ENCODE peak calls at places on chromosome 1, in eight cellular contexts. V is activated CD4-positive, alpha-beta T cell treated with anti-CD3 and anti-CD28 coated beads, Interleukin-2, amount 50 U/mL, for 24 hours; O is epithelial cell of prostate; G is heart right ventricle; T is neural progenitor cell; H is T-helper 2 cell; U is HCEC 1CT; S is hepatocyte. Y is an unnamed sample.

GRCh38 chr1:91278754-91279153 is 125.9 kb downstream of the HFM1 start:
- DNase-seq in V (no peak), O (no peak), G (no peak), T (peak), H (no peak), U (peak), S (peak), Y (peak)

GRCh38 chr1:231966983-231967382 is 340.4 kb downstream of the DISC1 start:
- DNase-seq in V (no peak), O (no peak), G (no peak), T (no peak), H (no peak), U (no peak), S (no peak), Y (no peak)

GRCh38 chr1:4796161-4796998 is 142.0 kb downstream of the AJAP1 start:
- DNase-seq in V (no peak), O (no peak), G (no peak), T (no peak), H (no peak), U (no peak), S (no peak), Y (no peak)

GRCh38 chr1:23171181-23171755 is 2.6 kb upstream of the LUZP1 start:
- DNase-seq in V (no peak), O (no peak), G (no peak), T (no peak), H (no peak), U (no peak), S (no peak), Y (no peak)

GRCh38 chr1:39933956-39934941 is 20.7 kb upstream of the MFSD2A start:
- DNase-seq in V (no peak), O (peak), G (peak), T (no peak), H (no peak), U (peak), S (peak), Y (peak)

GRCh38 chr1:22229374-22229773 is 86.5 kb upstream of the WNT4 start:
- DNase-seq in V (no peak), O (peak), G (no peak), T (no peak), H (no peak), U (peak), S (peak), Y (no peak)

GRCh38 chr1:152718238-152718637 is 10.3 kb downstream of the LCE4A start:
- DNase-seq in V (no peak), O (peak), G (no peak), T (no peak), H (no peak), U (no peak), S (no peak), Y (no peak)

GRCh38 chr1:47436979-47437517 is 796 bp upstream of the FOXD2 start:
- DNase-seq in V (peak), O (no peak), G (no peak), T (peak), H (no peak), U (peak), S (no peak), Y (peak)

GRCh38 chr1:88075813-88076212 is 608.3 kb upstream of the PKN2 start:
- DNase-seq in V (no peak), O (no peak), G (no peak), T (no peak), H (no peak), U (no peak), S (no peak), Y (no peak)

GRCh38 chr1:44635439-44635838 is 38.8 kb downstream of the TMEM53 start:
- DNase-seq in V (no peak), O (no peak), G (no peak), T (no peak), H (no peak), U (no peak), S (no peak), Y (no peak)

GRCh38 chr1:93615201-93616150 is 66.2 kb downstream of the BCAR3 start:
- DNase-seq in V (peak), O (peak), G (no peak), T (no peak), H (no peak), U (peak), S (peak), Y (peak)

GRCh38 chr1:6168947-6169586 is 11.1 kb downstream of the CHD5 start:
- DNase-seq in V (no peak), O (no peak), G (no peak), T (no peak), H (no peak), U (no peak), S (no peak), Y (no peak)

GRCh38 chr1:64892576-64893573 is 73.5 kb downstream of the JAK1 start:
- DNase-seq in V (no peak), O (no peak), G (no peak), T (peak), H (no peak), U (peak), S (no peak), Y (no peak)

GRCh38 chr1:109389638-109390341 is 7.9 kb downstream of the SORT1 start:
- DNase-seq in V (no peak), O (no peak), G (no peak), T (no peak), H (no peak), U (no peak), S (no peak), Y (no peak)

GRCh38 chr1:119647734-119648619 is at the start of gene ZNF697:
- DNase-seq in V (peak), O (peak), G (peak), T (peak), H (no peak), U (peak), S (peak), Y (peak)